ENCODE peak calls at places on chromosomes 6 and 20, in eight cellular contexts. D is AG09309, U is mucosa of descending colon, G is NT2/D1, Z is pancreas, A is SJSA1, O is foreskin fibroblast, X is small intestine. W is an unnamed sample.

GRCh38 chr6:135087803-135088202 is 33.2 kb upstream of the HBS1L start:
- DNase-seq in D (no peak), U (no peak), G (no peak), Z (peak; percentile 32), A (no peak), O (no peak), X (peak; percentile 7), W (no peak)

GRCh38 chr6:167978607-167979006 is 18.9 kb upstream of the KIF25 start:
- DNase-seq in D (no peak), U (no peak), G (no peak), Z (no peak), A (no peak), O (no peak), X (no peak), W (no peak)

GRCh38 chr6:35601331-35602132 is 87.2 kb downstream of the FKBP5 start:
- DNase-seq in D (peak; percentile 31), U (peak; percentile 35), G (no peak), Z (no peak), A (peak; percentile 64), O (peak; percentile 92), X (peak; percentile 78), W (peak; percentile 87)

GRCh38 chr20:21214431-21214830 is 88.5 kb downstream of the KIZ start:
- DNase-seq in D (no peak), U (no peak), G (no peak), Z (no peak), A (no peak), O (peak; percentile 13), X (no peak), W (no peak)

GRCh38 chr6:1027109-1027794 is 284.6 kb upstream of the FOXQ1 start:
- DNase-seq in D (peak; percentile 48), U (no peak), G (no peak), Z (no peak), A (no peak), O (peak; percentile 94), X (no peak), W (peak; percentile 26)

GRCh38 chr6:104955927-104956662 is 812 bp upstream of the LIN28B start:
- DNase-seq in D (no peak), U (no peak), G (peak; percentile 70), Z (no peak), A (no peak), O (no peak), X (no peak), W (no peak)

GRCh38 chr20:64112691-64113443 is 5.5 kb upstream of the NPBWR2 start:
- DNase-seq in D (no peak), U (no peak), G (no peak), Z (no peak), A (no peak), O (no peak), X (no peak), W (no peak)

GRCh38 chr20:44210422-44211176 is at the start of gene OSER1:
- DNase-seq in D (peak; percentile 84), U (peak; percentile 99), G (peak; percentile 95), Z (peak; percentile 98), A (peak; percentile 96), O (peak; percentile 99), X (peak; percentile 99), W (peak; percentile 91)

GRCh38 chr6:31945507-31946369 is at the start of gene CFB:
- DNase-seq in D (peak; percentile 46), U (peak; percentile 84), G (no peak), Z (peak; percentile 87), A (no peak), O (peak; percentile 87), X (peak; percentile 97), W (no peak)

GRCh38 chr6:71376830-71377229 is 88.2 kb downstream of the OGFRL1 start:
- DNase-seq in D (no peak), U (no peak), G (no peak), Z (no peak), A (no peak), O (no peak), X (no peak), W (no peak)

GRCh38 chr6:122289721-122290501 is 109.5 kb upstream of the HSF2 start:
- DNase-seq in D (peak; percentile 4), U (no peak), G (peak; percentile 20), Z (no peak), A (no peak), O (peak; percentile 39), X (no peak), W (no peak)

GRCh38 chr6:119105262-119105661 is 26.8 kb upstream of the FAM184A start:
- DNase-seq in D (no peak), U (no peak), G (no peak), Z (no peak), A (no peak), O (peak; percentile 14), X (no peak), W (no peak)

GRCh38 chr6:145745861-145746260 is 10.5 kb upstream of the EPM2A start:
- DNase-seq in D (no peak), U (no peak), G (no peak), Z (no peak), A (no peak), O (no peak), X (no peak), W (no peak)

GRCh38 chr20:8414611-8415274 is 282.7 kb downstream of the PLCB1 start:
- DNase-seq in D (no peak), U (no peak), G (no peak), Z (no peak), A (no peak), O (peak; percentile 88), X (peak; percentile 80), W (peak; percentile 49)

GRCh38 chr20:1103751-1104150 is 14.7 kb upstream of the PSMF1 start:
- DNase-seq in D (no peak), U (no peak), G (no peak), Z (no peak), A (no peak), O (no peak), X (no peak), W (no peak)

GRCh38 chr6:44527191-44527960 is 139.9 kb downstream of the CDC5L start:
- DNase-seq in D (no peak), U (no peak), G (no peak), Z (no peak), A (no peak), O (no peak), X (no peak), W (no peak)

GRCh38 chr6:45351667-45352066 is 23.5 kb downstream of the RUNX2 start:
- DNase-seq in D (no peak), U (no peak), G (no peak), Z (no peak), A (no peak), O (no peak), X (no peak), W (no peak)

GRCh38 chr20:62606551-62607201 is 35.6 kb upstream of the SLCO4A1 start:
- DNase-seq in D (no peak), U (peak; percentile 20), G (no peak), Z (no peak), A (no peak), O (peak; percentile 55), X (peak; percentile 55), W (no peak)
- H3K4me3 ChIP-seq in D (no peak overlapping the region), U (no peak overlapping the region), G (no peak overlapping the region), Z (no peak overlapping the region), A (no peak overlapping the region), O (no peak overlapping the region), X (no peak overlapping the region), W (no peak overlapping the region)

DNA sequence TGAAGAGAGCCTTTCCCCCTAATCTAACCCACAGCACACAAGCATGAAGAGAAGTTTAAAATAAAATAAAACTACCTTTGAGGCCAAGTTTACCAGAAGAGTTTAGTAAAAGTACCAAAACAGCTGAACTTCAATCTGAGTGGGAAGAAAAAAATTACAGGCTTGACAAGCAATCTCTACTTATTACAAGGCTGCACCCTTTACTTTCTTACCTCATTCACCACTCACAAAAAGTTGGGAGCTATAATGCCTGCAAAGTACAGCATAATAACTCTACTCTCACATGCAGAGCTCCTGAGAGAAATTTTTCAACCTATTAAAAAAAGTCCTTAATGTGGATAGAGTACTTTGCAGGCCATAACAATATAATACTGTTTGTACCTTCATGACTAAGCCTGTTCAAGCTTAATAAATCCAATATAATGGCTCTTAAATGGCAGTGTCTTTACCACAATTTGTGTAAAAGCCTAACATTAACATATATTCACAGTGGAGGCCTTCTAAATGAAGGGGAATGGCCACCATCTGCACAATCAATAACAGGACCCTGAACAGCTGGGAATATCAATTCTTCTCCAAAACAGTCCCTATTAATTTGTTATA is 103.1 kb downstream of the DST start:
- DNase-seq in D (no peak), U (no peak), G (no peak), Z (no peak), A (no peak), O (no peak), X (no peak), W (no peak)
- H3K4me3 ChIP-seq in D (no peak overlapping the region), U (no peak overlapping the region), G (no peak overlapping the region), Z (peak overlapping the region; percentile 55), A (no peak overlapping the region), O (peak overlapping the region; percentile 53), X (no peak overlapping the region), W (no peak overlapping the region)

GRCh38 chr6:148365037-148365436 is 22.4 kb downstream of the SASH1 start:
- DNase-seq in D (no peak), U (no peak), G (no peak), Z (no peak), A (no peak), O (no peak), X (no peak), W (no peak)
- H3K4me3 ChIP-seq in D (no peak overlapping the region), U (no peak overlapping the region), G (no peak overlapping the region), Z (no peak overlapping the region), A (no peak overlapping the region), O (no peak overlapping the region), X (no peak overlapping the region), W (no peak overlapping the region)

DNA sequence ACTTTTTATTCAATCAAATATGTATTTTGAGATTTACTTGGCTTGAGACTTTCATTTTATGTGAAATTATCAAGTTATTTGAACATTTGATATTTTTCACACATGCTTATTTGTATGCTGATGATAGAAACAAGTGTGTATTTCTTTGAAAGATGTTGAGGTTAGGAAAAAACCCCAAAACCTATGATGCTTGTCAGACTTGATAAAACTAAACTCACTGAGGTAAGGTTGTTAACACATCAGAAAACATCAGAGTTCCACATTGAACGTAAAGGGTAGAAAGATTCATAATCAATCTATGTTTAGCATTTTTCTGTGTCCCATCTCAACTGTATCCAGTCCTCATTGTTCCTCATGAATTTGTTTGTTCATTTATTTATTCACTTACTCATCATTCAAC is 12.2 kb downstream of the SF3B5 start:
- DNase-seq in D (no peak), U (no peak), G (no peak), Z (no peak), A (no peak), O (no peak), X (no peak), W (no peak)
- H3K4me3 ChIP-seq in D (no peak overlapping the region), U (no peak overlapping the region), G (no peak overlapping the region), Z (no peak overlapping the region), A (no peak overlapping the region), O (no peak overlapping the region), X (no peak overlapping the region), W (no peak overlapping the region)

GRCh38 chr20:38298768-38299288 is 5.1 kb upstream of the BPI start:
- DNase-seq in D (no peak), U (peak; percentile 29), G (no peak), Z (no peak), A (no peak), O (peak; percentile 74), X (no peak), W (peak; percentile 67)
- H3K4me3 ChIP-seq in D (no peak overlapping the region), U (no peak overlapping the region), G (no peak overlapping the region), Z (no peak overlapping the region), A (no peak overlapping the region), O (no peak overlapping the region), X (no peak overlapping the region), W (no peak overlapping the region)

GRCh38 chr20:23083553-23084220 is 2.4 kb downstream of the CD93 start:
- DNase-seq in D (no peak), U (no peak), G (no peak), Z (no peak), A (no peak), O (no peak), X (no peak), W (no peak)
- H3K4me3 ChIP-seq in D (no peak overlapping the region), U (no peak overlapping the region), G (no peak overlapping the region), Z (peak overlapping the region; percentile 33), A (no peak overlapping the region), O (no peak overlapping the region), X (no peak overlapping the region), W (no peak overlapping the region)

GRCh38 chr6:90078513-90079289 is 184.4 kb downstream of the GJA10 start:
- DNase-seq in D (no peak), U (no peak), G (no peak), Z (no peak), A (peak; percentile 81), O (no peak), X (no peak), W (no peak)
- H3K4me3 ChIP-seq in D (no peak overlapping the region), U (no peak overlapping the region), G (no peak overlapping the region), Z (no peak overlapping the region), A (peak overlapping the region; percentile 3), O (no peak overlapping the region), X (no peak overlapping the region), W (no peak overlapping the region)

W was measured in skeletal muscle cell.